ENCODE peak calls at places on chromosome 1, in six cellular contexts. L is pancreas, S is endothelial cell, D is A549, E is GF-D8, I is COR-L47. O is an unnamed sample.

GRCh38 chr1:116514708-116515525 is 55.9 kb downstream of the CD58 start:
- DNase-seq in L (no peak), S (no peak), D (no peak), E (peak), I (no peak), O (peak)

GRCh38 chr1:156591432-156592157 is at the start of gene NAXE:
- DNase-seq in L (peak), S (peak), D (peak), E (no peak), I (peak), O (no peak)

GRCh38 chr1:160710531-160711252 is 930 bp downstream of the CD48 start:
- DNase-seq in L (no peak), S (no peak), D (no peak), E (no peak), I (no peak), O (no peak)

GRCh38 chr1:239185245-239185619 is 201.1 kb upstream of the CHRM3 start:
- DNase-seq in L (no peak), S (no peak), D (no peak), E (no peak), I (no peak), O (no peak)

GRCh38 chr1:203473281-203473680 is 2.3 kb upstream of the PRELP start:
- DNase-seq in L (no peak), S (no peak), D (no peak), E (no peak), I (no peak), O (no peak)

GRCh38 chr1:35287807-35288640 is 19.5 kb downstream of the ZMYM4 start:
- DNase-seq in L (no peak), S (no peak), D (no peak), E (no peak), I (no peak), O (no peak)

GRCh38 chr1:84969489-84970250 is 27.2 kb downstream of the MCOLN2 start:
- DNase-seq in L (no peak), S (no peak), D (no peak), E (no peak), I (no peak), O (no peak)

GRCh38 chr1:25204797-25205441 is 27.4 kb downstream of the SYF2 start:
- DNase-seq in L (no peak), S (no peak), D (peak), E (no peak), I (peak), O (no peak)

GRCh38 chr1:201025571-201026002 is 2.1 kb upstream of the KIF21B start:
- DNase-seq in L (no peak), S (peak), D (peak), E (peak), I (no peak), O (no peak)

GRCh38 chr1:150805899-150806298 is 2.2 kb downstream of the CTSK start:
- DNase-seq in L (no peak), S (no peak), D (no peak), E (no peak), I (no peak), O (no peak)

GRCh38 chr1:54413295-54413694 is 7.1 kb upstream of the SSBP3 start:
- DNase-seq in L (no peak), S (no peak), D (no peak), E (no peak), I (no peak), O (no peak)

GRCh38 chr1:221940631-221941030 is 198.7 kb upstream of the DUSP10 start:
- DNase-seq in L (no peak), S (no peak), D (no peak), E (no peak), I (no peak), O (no peak)

GRCh38 chr1:45001011-45001481 is 10.1 kb downstream of the HECTD3 start:
- DNase-seq in L (no peak), S (no peak), D (no peak), E (no peak), I (no peak), O (no peak)

GRCh38 chr1:236273358-236273757 is 8.4 kb downstream of the ERO1B start:
- DNase-seq in L (no peak), S (no peak), D (no peak), E (no peak), I (no peak), O (no peak)

GRCh38 chr1:156767879-156768608 is 709 bp downstream of the PRCC start:
- DNase-seq in L (peak), S (peak), D (no peak), E (no peak), I (no peak), O (no peak)

GRCh38 chr1:229114781-229115417 is 156.0 kb upstream of the RAB4A start:
- DNase-seq in L (no peak), S (no peak), D (no peak), E (no peak), I (no peak), O (no peak)

GRCh38 chr1:230157409-230158390 is 90.7 kb downstream of the GALNT2 start:
- DNase-seq in L (no peak), S (no peak), D (no peak), E (no peak), I (no peak), O (no peak)

GRCh38 chr1:75794382-75794781 is 2.3 kb upstream of the MSH4 start:
- DNase-seq in L (no peak), S (no peak), D (no peak), E (no peak), I (no peak), O (no peak)

GRCh38 chr1:187481581-187482148 is 652.9 kb downstream of the PLA2G4A start:
- DNase-seq in L (no peak), S (no peak), D (no peak), E (no peak), I (no peak), O (no peak)

GRCh38 chr1:177053648-177054047 is 110.9 kb downstream of the ASTN1 start:
- DNase-seq in L (no peak), S (no peak), D (no peak), E (no peak), I (no peak), O (no peak)

GRCh38 chr1:174743654-174744561 is 255.8 kb upstream of the CACYBP start:
- DNase-seq in L (no peak), S (no peak), D (peak), E (peak), I (peak), O (no peak)

GRCh38 chr1:96367791-96368190 is 353.8 kb upstream of the PTBP2 start:
- DNase-seq in L (no peak), S (no peak), D (no peak), E (no peak), I (no peak), O (no peak)

GRCh38 chr1:99659755-99660210 is 13.9 kb downstream of the PALMD start:
- DNase-seq in L (no peak), S (no peak), D (peak), E (no peak), I (no peak), O (no peak)

GRCh38 chr1:224623310-224623714 is 7.2 kb downstream of the CNIH3 start:
- DNase-seq in L (no peak), S (no peak), D (no peak), E (no peak), I (no peak), O (no peak)

GRCh38 chr1:155893389-155894142 is 17.6 kb downstream of the RIT1 start:
- DNase-seq in L (no peak), S (no peak), D (peak), E (no peak), I (no peak), O (no peak)

GRCh38 chr1:185938396-185938795 is 204.2 kb downstream of the HMCN1 start:
- DNase-seq in L (no peak), S (no peak), D (no peak), E (no peak), I (no peak), O (no peak)

GRCh38 chr1:4174291-4175200 is 274.5 kb upstream of the C1orf174 start:
- DNase-seq in L (peak), S (no peak), D (no peak), E (no peak), I (no peak), O (no peak)

GRCh38 chr1:219317762-219318353 is 144.2 kb downstream of the LYPLAL1 start:
- DNase-seq in L (no peak), S (peak), D (no peak), E (no peak), I (no peak), O (no peak)

GRCh38 chr1:193070942-193071341 is 11.5 kb downstream of the RO60 start:
- DNase-seq in L (no peak), S (no peak), D (no peak), E (no peak), I (no peak), O (no peak)

GRCh38 chr1:91821126-91821868 is 64.7 kb downstream of the TGFBR3 start:
- DNase-seq in L (no peak), S (no peak), D (no peak), E (no peak), I (no peak), O (no peak)

GRCh38 chr1:173925306-173926242 is 8.4 kb upstream of the SERPINC1 start:
- DNase-seq in L (no peak), S (no peak), D (no peak), E (no peak), I (no peak), O (no peak)

GRCh38 chr1:203078478-203078877 is 7.3 kb downstream of the MYOG start:
- DNase-seq in L (no peak), S (no peak), D (no peak), E (no peak), I (no peak), O (no peak)

GRCh38 chr1:108560430-108561144 is 687 bp downstream of the EEIG2 start:
- DNase-seq in L (peak), S (peak), D (no peak), E (peak), I (peak), O (no peak)

GRCh38 chr1:227959325-227959860 is 11.7 kb upstream of the WNT9A start:
- DNase-seq in L (no peak), S (no peak), D (no peak), E (no peak), I (no peak), O (no peak)

GRCh38 chr1:79614762-79615161 is 608.2 kb upstream of the ADGRL4 start:
- DNase-seq in L (no peak), S (no peak), D (no peak), E (no peak), I (no peak), O (no peak)

GRCh38 chr1:112674986-112675727 is 698 bp downstream of the MOV10 start:
- DNase-seq in L (peak), S (peak), D (peak), E (no peak), I (peak), O (no peak)

O was measured in SIG-M5.